ENCODE peak calls at places on chromosome 15, in eight cellular contexts. T, H, L, K, N, W, S and U are unnamed samples.
A peak's percentile ranks its signal among the peaks of the same experiment; 100 is the strongest.

GRCh38 chr15:80339601-80340000 is 64.6 kb upstream of the ARNT2 start:
- DNase-seq in T (no peak), H (no peak), L (no peak), K (no peak), N (no peak), W (no peak), S (no peak), U (peak; percentile 69)

GRCh38 chr15:79418693-79419279 is 13.3 kb upstream of the MINAR1 start:
- DNase-seq in T (no peak), H (no peak), L (no peak), K (no peak), N (no peak), W (no peak), S (no peak), U (peak; percentile 52)

GRCh38 chr15:55231455-55231854 is 34.7 kb upstream of the RSL24D1 start:
- DNase-seq in T (no peak), H (no peak), L (no peak), K (no peak), N (no peak), W (no peak), S (no peak), U (no peak)

GRCh38 chr15:92869263-92869940 is 30.7 kb upstream of the CHD2 start:
- DNase-seq in T (no peak), H (no peak), L (peak; percentile 39), K (no peak), N (no peak), W (peak; percentile 86), S (no peak), U (no peak)

GRCh38 chr15:57384816-57385215 is 8.5 kb downstream of the CGNL1 start:
- DNase-seq in T (no peak), H (no peak), L (no peak), K (no peak), N (no peak), W (peak; percentile 28), S (no peak), U (no peak)

GRCh38 chr15:70701891-70702568 is 61.3 kb downstream of the UACA start:
- DNase-seq in T (peak; percentile 76), H (no peak), L (no peak), K (no peak), N (no peak), W (peak; percentile 63), S (no peak), U (no peak)

GRCh38 chr15:34855397-34855796 is 60.0 kb upstream of the ACTC1 start:
- DNase-seq in T (peak; percentile 79), H (no peak), L (no peak), K (no peak), N (no peak), W (peak; percentile 71), S (no peak), U (no peak)

GRCh38 chr15:75832114-75832513 is 11.1 kb upstream of the UBE2Q2 start:
- DNase-seq in T (no peak), H (no peak), L (no peak), K (no peak), N (no peak), W (no peak), S (no peak), U (no peak)

GRCh38 chr15:38991126-38991525 is 426.5 kb upstream of the RASGRP1 start:
- DNase-seq in T (peak; percentile 74), H (no peak), L (no peak), K (no peak), N (no peak), W (peak; percentile 41), S (no peak), U (no peak)

GRCh38 chr15:69954726-69955125 is 143.0 kb downstream of the TLE3 start:
- DNase-seq in T (no peak), H (no peak), L (no peak), K (no peak), N (no peak), W (no peak), S (no peak), U (no peak)

GRCh38 chr15:88902491-88902835 is 7.1 kb upstream of the HAPLN3 start:
- DNase-seq in T (no peak), H (no peak), L (no peak), K (no peak), N (no peak), W (no peak), S (no peak), U (no peak)

GRCh38 chr15:89138999-89139612 is 50.9 kb downstream of the ABHD2 start:
- DNase-seq in T (peak; percentile 19), H (no peak), L (no peak), K (no peak), N (no peak), W (peak; percentile 40), S (no peak), U (no peak)

GRCh38 chr15:27127834-27128570 is 157.0 kb downstream of the GABRG3 start:
- DNase-seq in T (no peak), H (no peak), L (no peak), K (no peak), N (no peak), W (no peak), S (no peak), U (no peak)

GRCh38 chr15:47718474-47719440 is 1.5 kb downstream of the SEMA6D start:
- DNase-seq in T (no peak), H (no peak), L (no peak), K (peak; percentile 59), N (no peak), W (peak; percentile 2), S (no peak), U (peak; percentile 52)

GRCh38 chr15:81069356-81069755 is 64.7 kb upstream of the CFAP161 start:
- DNase-seq in T (no peak), H (no peak), L (no peak), K (no peak), N (no peak), W (no peak), S (no peak), U (no peak)

GRCh38 chr15:32898991-32899613 is 181.3 kb downstream of the GREM1 start:
- DNase-seq in T (no peak), H (no peak), L (no peak), K (no peak), N (no peak), W (no peak), S (no peak), U (no peak)

GRCh38 chr15:40295870-40296560 is 11.7 kb downstream of the PLCB2 start:
- DNase-seq in T (no peak), H (no peak), L (no peak), K (no peak), N (no peak), W (no peak), S (no peak), U (peak; percentile 89)

GRCh38 chr15:89500397-89501270 is 4.3 kb upstream of the RHCG start:
- DNase-seq in T (no peak), H (no peak), L (peak; percentile 31), K (no peak), N (no peak), W (no peak), S (no peak), U (no peak)

GRCh38 chr15:68574051-68574450 is 4.7 kb upstream of the CORO2B start:
- DNase-seq in T (no peak), H (no peak), L (no peak), K (no peak), N (no peak), W (no peak), S (no peak), U (peak; percentile 14)

GRCh38 chr15:101448336-101448735 is 41.2 kb downstream of the PCSK6 start:
- DNase-seq in T (no peak), H (no peak), L (peak; percentile 34), K (no peak), N (no peak), W (no peak), S (no peak), U (no peak)